ENCODE peak calls at places on chromosomes 5 and 9, in ten cellular contexts. One of them, this sample, is unnamed.

GRCh38 chr9:95165004-95165403 is 152.5 kb downstream of the FANCC start:
- DNase-seq in NT2/D1: no peak
- DNase-seq in H7: no peak
- DNase-seq in IMR-90: no peak
- DNase-seq in heart left ventricle: no peak
- DNase-seq in Caco-2: no peak
- DNase-seq in WERI-Rb-1: no peak
- DNase-seq in BE2C: no peak
- DNase-seq in naive thymus-derived CD4-positive, alpha-beta T cell: no peak
- DNase-seq in keratinocyte: no peak
- DNase-seq in this sample: no peak

GRCh38 chr5:135273212-135273611 is 125.8 kb downstream of the MACROH2A1 start:
- DNase-seq in NT2/D1: no peak
- DNase-seq in H7: no peak
- DNase-seq in IMR-90: no peak
- DNase-seq in heart left ventricle: no peak
- DNase-seq in Caco-2: no peak
- DNase-seq in WERI-Rb-1: no peak
- DNase-seq in BE2C: no peak
- DNase-seq in naive thymus-derived CD4-positive, alpha-beta T cell: no peak
- DNase-seq in keratinocyte: no peak
- DNase-seq in this sample: no peak

GRCh38 chr9:136386018-136386417 is 12.5 kb upstream of the CARD9 start:
- DNase-seq in NT2/D1: no peak
- DNase-seq in H7: no peak
- DNase-seq in IMR-90: no peak
- DNase-seq in heart left ventricle: no peak
- DNase-seq in Caco-2: no peak
- DNase-seq in WERI-Rb-1: no peak
- DNase-seq in BE2C: no peak
- DNase-seq in naive thymus-derived CD4-positive, alpha-beta T cell: no peak
- DNase-seq in keratinocyte: no peak
- DNase-seq in this sample: no peak

GRCh38 chr9:9997585-9997984 is 615.2 kb downstream of the PTPRD start:
- DNase-seq in NT2/D1: no peak
- DNase-seq in H7: no peak
- DNase-seq in IMR-90: no peak
- DNase-seq in heart left ventricle: no peak
- DNase-seq in Caco-2: no peak
- DNase-seq in WERI-Rb-1: no peak
- DNase-seq in BE2C: no peak
- DNase-seq in naive thymus-derived CD4-positive, alpha-beta T cell: no peak
- DNase-seq in keratinocyte: no peak
- DNase-seq in this sample: no peak

GRCh38 chr9:131045300-131046092 is 36.5 kb downstream of the LAMC3 start:
- DNase-seq in NT2/D1: no peak
- DNase-seq in H7: no peak
- DNase-seq in IMR-90: no peak
- DNase-seq in heart left ventricle: no peak
- DNase-seq in Caco-2: no peak
- DNase-seq in WERI-Rb-1: no peak
- DNase-seq in BE2C: no peak
- DNase-seq in naive thymus-derived CD4-positive, alpha-beta T cell: no peak
- DNase-seq in keratinocyte: no peak
- DNase-seq in this sample: no peak

GRCh38 chr5:96149546-96149945 is 187.9 kb upstream of the ELL2 start:
- DNase-seq in NT2/D1: no peak
- DNase-seq in H7: no peak
- DNase-seq in IMR-90: peak; percentile 62
- DNase-seq in heart left ventricle: no peak
- DNase-seq in Caco-2: no peak
- DNase-seq in WERI-Rb-1: no peak
- DNase-seq in BE2C: no peak
- DNase-seq in naive thymus-derived CD4-positive, alpha-beta T cell: no peak
- DNase-seq in keratinocyte: peak; percentile 76
- DNase-seq in this sample: no peak

GRCh38 chr9:91580136-91580535 is 156.5 kb upstream of the NFIL3 start:
- DNase-seq in NT2/D1: no peak
- DNase-seq in H7: peak; percentile 51
- DNase-seq in IMR-90: peak; percentile 58
- DNase-seq in heart left ventricle: no peak
- DNase-seq in Caco-2: no peak
- DNase-seq in WERI-Rb-1: peak; percentile 48
- DNase-seq in BE2C: no peak
- DNase-seq in naive thymus-derived CD4-positive, alpha-beta T cell: no peak
- DNase-seq in keratinocyte: no peak
- DNase-seq in this sample: no peak

GRCh38 chr5:146043722-146044121 is 61.7 kb downstream of the PLAC8L1 start:
- DNase-seq in NT2/D1: no peak
- DNase-seq in H7: no peak
- DNase-seq in IMR-90: no peak
- DNase-seq in heart left ventricle: no peak
- DNase-seq in Caco-2: no peak
- DNase-seq in WERI-Rb-1: no peak
- DNase-seq in BE2C: no peak
- DNase-seq in naive thymus-derived CD4-positive, alpha-beta T cell: no peak
- DNase-seq in keratinocyte: no peak
- DNase-seq in this sample: no peak

GRCh38 chr5:54455413-54456157 is at the start of gene HSPB3:
- DNase-seq in NT2/D1: no peak
- DNase-seq in H7: no peak
- DNase-seq in IMR-90: peak; percentile 45
- DNase-seq in heart left ventricle: peak; percentile 82
- DNase-seq in Caco-2: no peak
- DNase-seq in WERI-Rb-1: peak; percentile 53
- DNase-seq in BE2C: no peak
- DNase-seq in naive thymus-derived CD4-positive, alpha-beta T cell: no peak
- DNase-seq in keratinocyte: peak; percentile 21
- DNase-seq in this sample: peak; percentile 58

GRCh38 chr5:138643040-138643791 is 68.0 kb upstream of the HSPA9 start:
- DNase-seq in NT2/D1: no peak
- DNase-seq in H7: no peak
- DNase-seq in IMR-90: no peak
- DNase-seq in heart left ventricle: no peak
- DNase-seq in Caco-2: no peak
- DNase-seq in WERI-Rb-1: peak; percentile 38
- DNase-seq in BE2C: no peak
- DNase-seq in naive thymus-derived CD4-positive, alpha-beta T cell: no peak
- DNase-seq in keratinocyte: no peak
- DNase-seq in this sample: no peak

GRCh38 chr5:136048966-136049365 is 20.2 kb downstream of the TGFBI start:
- DNase-seq in NT2/D1: no peak
- DNase-seq in H7: no peak
- DNase-seq in IMR-90: no peak
- DNase-seq in heart left ventricle: no peak
- DNase-seq in Caco-2: no peak
- DNase-seq in WERI-Rb-1: no peak
- DNase-seq in BE2C: no peak
- DNase-seq in naive thymus-derived CD4-positive, alpha-beta T cell: no peak
- DNase-seq in keratinocyte: no peak
- DNase-seq in this sample: no peak

GRCh38 chr5:167217097-167217743 is 1074.2 kb upstream of the WWC1 start:
- DNase-seq in NT2/D1: no peak
- DNase-seq in H7: peak; percentile 28
- DNase-seq in IMR-90: no peak
- DNase-seq in heart left ventricle: no peak
- DNase-seq in Caco-2: no peak
- DNase-seq in WERI-Rb-1: no peak
- DNase-seq in BE2C: no peak
- DNase-seq in naive thymus-derived CD4-positive, alpha-beta T cell: no peak
- DNase-seq in keratinocyte: no peak
- DNase-seq in this sample: peak; percentile 33

GRCh38 chr9:79600466-79600865 is 28.7 kb downstream of the TLE4 start:
- DNase-seq in NT2/D1: no peak
- DNase-seq in H7: no peak
- DNase-seq in IMR-90: no peak
- DNase-seq in heart left ventricle: no peak
- DNase-seq in Caco-2: no peak
- DNase-seq in WERI-Rb-1: no peak
- DNase-seq in BE2C: no peak
- DNase-seq in naive thymus-derived CD4-positive, alpha-beta T cell: no peak
- DNase-seq in keratinocyte: no peak
- DNase-seq in this sample: no peak

GRCh38 chr9:114338187-114338586 is 8.5 kb downstream of the ORM2 start:
- DNase-seq in NT2/D1: no peak
- DNase-seq in H7: no peak
- DNase-seq in IMR-90: no peak
- DNase-seq in heart left ventricle: no peak
- DNase-seq in Caco-2: no peak
- DNase-seq in WERI-Rb-1: no peak
- DNase-seq in BE2C: no peak
- DNase-seq in naive thymus-derived CD4-positive, alpha-beta T cell: no peak
- DNase-seq in keratinocyte: no peak
- DNase-seq in this sample: no peak

GRCh38 chr9:114341991-114342390 is 12.3 kb downstream of the ORM2 start:
- DNase-seq in NT2/D1: no peak
- DNase-seq in H7: no peak
- DNase-seq in IMR-90: no peak
- DNase-seq in heart left ventricle: no peak
- DNase-seq in Caco-2: no peak
- DNase-seq in WERI-Rb-1: peak; percentile 60
- DNase-seq in BE2C: no peak
- DNase-seq in naive thymus-derived CD4-positive, alpha-beta T cell: no peak
- DNase-seq in keratinocyte: no peak
- DNase-seq in this sample: no peak

GRCh38 chr9:114336699-114337395 is 7.2 kb downstream of the ORM2 start:
- DNase-seq in NT2/D1: no peak
- DNase-seq in H7: no peak
- DNase-seq in IMR-90: no peak
- DNase-seq in heart left ventricle: no peak
- DNase-seq in Caco-2: no peak
- DNase-seq in WERI-Rb-1: no peak
- DNase-seq in BE2C: no peak
- DNase-seq in naive thymus-derived CD4-positive, alpha-beta T cell: no peak
- DNase-seq in keratinocyte: no peak
- DNase-seq in this sample: no peak

GRCh38 chr9:114341152-114341830 is 11.6 kb downstream of the ORM2 start:
- DNase-seq in NT2/D1: no peak
- DNase-seq in H7: no peak
- DNase-seq in IMR-90: no peak
- DNase-seq in heart left ventricle: no peak
- DNase-seq in Caco-2: no peak
- DNase-seq in WERI-Rb-1: no peak
- DNase-seq in BE2C: no peak
- DNase-seq in naive thymus-derived CD4-positive, alpha-beta T cell: no peak
- DNase-seq in keratinocyte: no peak
- DNase-seq in this sample: no peak

GRCh38 chr9:114339130-114339908 is 9.7 kb downstream of the ORM2 start:
- DNase-seq in NT2/D1: peak; percentile 28
- DNase-seq in H7: peak; percentile 94
- DNase-seq in IMR-90: peak; percentile 47
- DNase-seq in heart left ventricle: peak; percentile 55
- DNase-seq in Caco-2: peak; percentile 58
- DNase-seq in WERI-Rb-1: peak; percentile 64
- DNase-seq in BE2C: peak; percentile 72
- DNase-seq in naive thymus-derived CD4-positive, alpha-beta T cell: peak; percentile 39
- DNase-seq in keratinocyte: no peak
- DNase-seq in this sample: peak; percentile 76
- H3K36me3 ChIP-seq in NT2/D1: peaks cover 91% of the 10 kb centered on the region
- H3K36me3 ChIP-seq in H7: peaks cover 24% of the 10 kb centered on the region
- H3K36me3 ChIP-seq in IMR-90: peaks cover 60% of the 10 kb centered on the region
- H3K36me3 ChIP-seq in heart left ventricle: peaks cover 90% of the 10 kb centered on the region
- H3K36me3 ChIP-seq in Caco-2: no peaks in the 10 kb centered on the region
- H3K36me3 ChIP-seq in WERI-Rb-1: peaks cover 89% of the 10 kb centered on the region
- H3K36me3 ChIP-seq in BE2C: no peaks in the 10 kb centered on the region
- H3K36me3 ChIP-seq in naive thymus-derived CD4-positive, alpha-beta T cell: peaks cover 64% of the 10 kb centered on the region
- H3K36me3 ChIP-seq in keratinocyte: no peaks in the 10 kb centered on the region
- H3K36me3 ChIP-seq in this sample: no peaks in the 10 kb centered on the region

GRCh38 chr5:85266692-85267091 is 882.0 kb upstream of the EDIL3 start:
- DNase-seq in NT2/D1: no peak
- DNase-seq in H7: no peak
- DNase-seq in IMR-90: no peak
- DNase-seq in heart left ventricle: no peak
- DNase-seq in Caco-2: no peak
- DNase-seq in WERI-Rb-1: no peak
- DNase-seq in BE2C: no peak
- DNase-seq in naive thymus-derived CD4-positive, alpha-beta T cell: no peak
- DNase-seq in keratinocyte: no peak
- DNase-seq in this sample: no peak

GRCh38 chr5:85263125-85263524 is 878.4 kb upstream of the EDIL3 start:
- DNase-seq in NT2/D1: no peak
- DNase-seq in H7: no peak
- DNase-seq in IMR-90: no peak
- DNase-seq in heart left ventricle: no peak
- DNase-seq in Caco-2: no peak
- DNase-seq in WERI-Rb-1: no peak
- DNase-seq in BE2C: no peak
- DNase-seq in naive thymus-derived CD4-positive, alpha-beta T cell: no peak
- DNase-seq in keratinocyte: no peak
- DNase-seq in this sample: no peak

GRCh38 chr5:85268194-85268593 is 883.5 kb upstream of the EDIL3 start:
- DNase-seq in NT2/D1: no peak
- DNase-seq in H7: no peak
- DNase-seq in IMR-90: no peak
- DNase-seq in heart left ventricle: no peak
- DNase-seq in Caco-2: no peak
- DNase-seq in WERI-Rb-1: no peak
- DNase-seq in BE2C: no peak
- DNase-seq in naive thymus-derived CD4-positive, alpha-beta T cell: no peak
- DNase-seq in keratinocyte: no peak
- DNase-seq in this sample: no peak
- H3K36me3 ChIP-seq in NT2/D1: no peaks in the 10 kb centered on the region
- H3K36me3 ChIP-seq in H7: no peaks in the 10 kb centered on the region
- H3K36me3 ChIP-seq in IMR-90: no peaks in the 10 kb centered on the region
- H3K36me3 ChIP-seq in heart left ventricle: no peaks in the 10 kb centered on the region
- H3K36me3 ChIP-seq in Caco-2: no peaks in the 10 kb centered on the region
- H3K36me3 ChIP-seq in WERI-Rb-1: no peaks in the 10 kb centered on the region
- H3K36me3 ChIP-seq in BE2C: no peaks in the 10 kb centered on the region
- H3K36me3 ChIP-seq in naive thymus-derived CD4-positive, alpha-beta T cell: no peaks in the 10 kb centered on the region
- H3K36me3 ChIP-seq in keratinocyte: no peaks in the 10 kb centered on the region
- H3K36me3 ChIP-seq in this sample: no peaks in the 10 kb centered on the region

GRCh38 chr9:109307380-109308240 is 13.2 kb downstream of the EPB41L4B start:
- DNase-seq in NT2/D1: no peak
- DNase-seq in H7: no peak
- DNase-seq in IMR-90: no peak
- DNase-seq in heart left ventricle: no peak
- DNase-seq in Caco-2: no peak
- DNase-seq in WERI-Rb-1: no peak
- DNase-seq in BE2C: no peak
- DNase-seq in naive thymus-derived CD4-positive, alpha-beta T cell: no peak
- DNase-seq in keratinocyte: no peak
- DNase-seq in this sample: no peak
- H3K36me3 ChIP-seq in NT2/D1: peaks cover 2% of the 10 kb centered on the region
- H3K36me3 ChIP-seq in H7: no peaks in the 10 kb centered on the region
- H3K36me3 ChIP-seq in IMR-90: no peaks in the 10 kb centered on the region
- H3K36me3 ChIP-seq in heart left ventricle: no peaks in the 10 kb centered on the region
- H3K36me3 ChIP-seq in Caco-2: no peaks in the 10 kb centered on the region
- H3K36me3 ChIP-seq in WERI-Rb-1: no peaks in the 10 kb centered on the region
- H3K36me3 ChIP-seq in BE2C: no peaks in the 10 kb centered on the region
- H3K36me3 ChIP-seq in naive thymus-derived CD4-positive, alpha-beta T cell: no peaks in the 10 kb centered on the region
- H3K36me3 ChIP-seq in keratinocyte: no peaks in the 10 kb centered on the region
- H3K36me3 ChIP-seq in this sample: no peaks in the 10 kb centered on the region

DNA sequence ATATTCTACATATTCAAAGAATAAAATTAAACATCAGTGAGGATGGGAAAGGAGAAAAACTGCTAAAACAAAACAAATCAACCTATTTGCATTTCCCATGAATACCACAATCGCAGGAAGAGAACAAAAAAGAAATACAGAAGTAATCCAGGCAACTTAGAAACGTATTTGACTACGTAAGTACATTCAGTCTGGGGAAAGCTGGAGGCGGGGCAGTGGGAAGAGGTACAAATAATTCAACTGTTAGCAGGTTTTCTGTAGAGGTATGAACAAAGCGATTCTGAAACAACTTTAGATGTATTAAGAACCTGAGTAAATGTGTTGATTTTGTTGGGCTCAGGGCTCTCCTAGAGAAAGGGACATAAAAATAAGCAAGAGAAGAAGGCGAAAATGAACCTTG is 7.6 kb downstream of the ZFP62 start:
- DNase-seq in NT2/D1: no peak
- DNase-seq in H7: no peak
- DNase-seq in IMR-90: no peak
- DNase-seq in heart left ventricle: no peak
- DNase-seq in Caco-2: no peak
- DNase-seq in WERI-Rb-1: no peak
- DNase-seq in BE2C: no peak
- DNase-seq in naive thymus-derived CD4-positive, alpha-beta T cell: no peak
- DNase-seq in keratinocyte: no peak
- DNase-seq in this sample: no peak
- H3K36me3 ChIP-seq in NT2/D1: peaks cover 48% of the 10 kb centered on the region
- H3K36me3 ChIP-seq in H7: peaks cover 28% of the 10 kb centered on the region
- H3K36me3 ChIP-seq in IMR-90: peaks cover 38% of the 10 kb centered on the region
- H3K36me3 ChIP-seq in heart left ventricle: peaks cover 55% of the 10 kb centered on the region
- H3K36me3 ChIP-seq in Caco-2: peaks cover 27% of the 10 kb centered on the region
- H3K36me3 ChIP-seq in WERI-Rb-1: peaks cover 17% of the 10 kb centered on the region
- H3K36me3 ChIP-seq in BE2C: peaks cover 33% of the 10 kb centered on the region
- H3K36me3 ChIP-seq in naive thymus-derived CD4-positive, alpha-beta T cell: peaks cover 25% of the 10 kb centered on the region
- H3K36me3 ChIP-seq in keratinocyte: peaks cover 29% of the 10 kb centered on the region
- H3K36me3 ChIP-seq in this sample: peaks cover 29% of the 10 kb centered on the region

This sample was measured in HAP-1.